ENCODE peak calls at places on chromosome 11, in five cellular contexts. J, N, G, F and D are unnamed samples.

GRCh38 chr11:116186592-116186991 is 586.2 kb downstream of the BUD13 start:
- DNase-seq in G (no peak), F (no peak), J (no peak), N (no peak), D (no peak)

GRCh38 chr11:8178297-8178696 is 9.5 kb upstream of the RIC3 start:
- DNase-seq in G (no peak), J (no peak), N (no peak), F (no peak), D (no peak)

GRCh38 chr11:32420937-32421532 is 14.3 kb downstream of the WT1 start:
- DNase-seq in G (no peak), F (peak; percentile 56), N (peak; percentile 5), J (peak; percentile 52), D (no peak)

GRCh38 chr11:64207247-64208085 is 945 bp downstream of the FERMT3 start:
- DNase-seq in F (no peak), J (peak; percentile 68), N (no peak), G (no peak), D (peak; percentile 55)

GRCh38 chr11:63944987-63945386 is 6.2 kb downstream of the NAA40 start:
- DNase-seq in G (no peak), J (no peak), F (no peak), N (no peak), D (no peak)

GRCh38 chr11:66421492-66422205 is 814 bp downstream of the NPAS4 start:
- DNase-seq in F (peak; percentile 91), G (peak; percentile 83), J (peak; percentile 85), N (peak; percentile 91), D (peak; percentile 94)

GRCh38 chr11:72579816-72580647 is 94.2 kb downstream of the PDE2A start:
- DNase-seq in J (no peak), F (no peak), N (no peak), G (no peak), D (no peak)

GRCh38 chr11:9738700-9739099 is 74.8 kb downstream of the SWAP70 start:
- DNase-seq in N (no peak), G (no peak), J (no peak), F (no peak), D (no peak)

GRCh38 chr11:103659138-103659734 is 377.2 kb upstream of the DDI1 start:
- DNase-seq in N (peak; percentile 1), G (peak; percentile 30), J (no peak), F (peak; percentile 62), D (no peak)

GRCh38 chr11:19577849-19578619 is 134.6 kb upstream of the NAV2 start:
- DNase-seq in G (no peak), J (no peak), N (no peak), F (no peak), D (no peak)

GRCh38 chr11:14578551-14578956 is 58.4 kb upstream of the PSMA1 start:
- DNase-seq in G (no peak), J (peak; percentile 94), N (no peak), F (peak; percentile 78), D (peak; percentile 46)

GRCh38 chr11:2588809-2589537 is 110.8 kb downstream of the KCNQ1OT1 start:
- DNase-seq in F (peak; percentile 71), N (no peak), G (peak; percentile 20), J (no peak), D (no peak)

GRCh38 chr11:107493117-107493516 is 35.5 kb upstream of the CWF19L2 start:
- DNase-seq in F (no peak), J (no peak), G (peak; percentile 82), N (peak; percentile 16), D (no peak)

GRCh38 chr11:61256710-61257482 is 15.9 kb downstream of the PGA5 start:
- DNase-seq in F (no peak), G (no peak), J (no peak), N (no peak), D (no peak)

GRCh38 chr11:30488304-30488998 is 97.7 kb downstream of the MPPED2 start:
- DNase-seq in G (no peak), F (peak; percentile 93), J (no peak), N (no peak), D (peak; percentile 53)

GRCh38 chr11:12602421-12602820 is 71.8 kb upstream of the TEAD1 start:
- DNase-seq in G (no peak), J (no peak), N (no peak), F (no peak), D (no peak)

GRCh38 chr11:66011239-66011784 is 496 bp upstream of the CST6 start:
- DNase-seq in F (peak; percentile 60), N (peak; percentile 94), J (no peak), G (peak; percentile 82), D (no peak)

GRCh38 chr11:17734418-17734911 is at the start of gene KCNC1:
- DNase-seq in J (no peak), G (no peak), N (no peak), F (no peak), D (no peak)

GRCh38 chr11:95059031-95059430 is 7.7 kb upstream of the SRSF8 start:
- DNase-seq in J (no peak), F (no peak), N (no peak), G (no peak), D (no peak)

GRCh38 chr11:118572075-118572913 is at the start of gene ARCN1:
- DNase-seq in G (peak; percentile 78), N (peak; percentile 56), J (peak; percentile 77), F (peak; percentile 75), D (peak; percentile 78)

GRCh38 chr11:77094841-77095365 is 7.7 kb upstream of the OMP start:
- DNase-seq in G (no peak), J (no peak), F (no peak), N (no peak), D (no peak)

GRCh38 chr11:93487032-93487483 is 56.1 kb downstream of the SMCO4 start:
- DNase-seq in F (no peak), G (no peak), N (no peak), J (no peak), D (no peak)

GRCh38 chr11:57792060-57792541 is 30.5 kb downstream of the CTNND1 start:
- DNase-seq in G (no peak), N (no peak), F (no peak), J (peak; percentile 94), D (peak; percentile 68)

GRCh38 chr11:65920035-65920802 is 993 bp downstream of the DRAP1 start:
- DNase-seq in F (no peak), N (no peak), J (no peak), G (no peak), D (no peak)

GRCh38 chr11:72190581-72191205 is 1.2 kb upstream of the FOLR1 start:
- DNase-seq in N (no peak), J (no peak), F (no peak), G (no peak), D (no peak)

GRCh38 chr11:119509969-119510401 is 87.0 kb upstream of the THY1 start:
- DNase-seq in G (peak; percentile 21), F (no peak), N (no peak), J (no peak), D (no peak)

GRCh38 chr11:112523477-112523876 is 262.8 kb upstream of the PLET1 start:
- DNase-seq in F (no peak), J (no peak), G (no peak), N (no peak), D (no peak)

GRCh38 chr11:17978553-17979287 is 34.1 kb downstream of the SERGEF start:
- DNase-seq in G (peak; percentile 68), N (peak; percentile 58), F (peak; percentile 76), J (no peak), D (peak; percentile 43)

GRCh38 chr11:31968774-31969433 is 122.0 kb upstream of the RCN1 start:
- DNase-seq in N (no peak), F (no peak), G (no peak), J (no peak), D (no peak)

GRCh38 chr11:134504146-134504905 is 92.3 kb upstream of the B3GAT1 start:
- DNase-seq in G (no peak), F (no peak), N (no peak), J (no peak), D (peak; percentile 23)

GRCh38 chr11:17918049-17918605 is 94.7 kb downstream of the SERGEF start:
- DNase-seq in J (no peak), N (no peak), G (no peak), F (no peak), D (no peak)

GRCh38 chr11:102625163-102625562 is at the start of gene MMP20:
- DNase-seq in N (no peak), F (no peak), G (no peak), J (no peak), D (no peak)

GRCh38 chr11:112013501-112014164 is 11.6 kb upstream of the DLAT start:
- DNase-seq in N (no peak), F (no peak), G (peak; percentile 51), J (no peak), D (no peak)

GRCh38 chr11:23586188-23586587 is 725.9 kb upstream of the CCDC179 start:
- DNase-seq in N (no peak), J (no peak), F (no peak), G (no peak), D (no peak)